ENCODE peak calls at places on chromosome 15, in nine cellular contexts. T is PC-9, Q is trophoblast cell, M is omental fat pad, X is GM12891, R is fibroblast of lung, Z is GM20000, F is ELR, W is right atrium auricular region. L is an unnamed sample.

GRCh38 chr15:100910119-100910518 is 9.0 kb upstream of the LRRK1 start:
- DNase-seq in T (no peak), Q (no peak), M (peak), X (no peak), R (no peak), Z (no peak), F (peak), W (no peak), L (no peak)

GRCh38 chr15:58546066-58546591 is 114.3 kb downstream of the LIPC start:
- DNase-seq in T (no peak), Q (no peak), M (no peak), X (no peak), R (peak), Z (no peak), F (no peak), W (peak), L (no peak)

GRCh38 chr15:98920091-98920880 is 87.3 kb downstream of the PGPEP1L start:
- DNase-seq in T (no peak), Q (no peak), M (no peak), X (no peak), R (no peak), Z (no peak), F (no peak), W (no peak), L (no peak)

GRCh38 chr15:64536244-64536836 is 76.0 kb downstream of the ZNF609 start:
- DNase-seq in T (peak), Q (peak), M (no peak), X (no peak), R (peak), Z (no peak), F (peak), W (no peak), L (no peak)

GRCh38 chr15:75650908-75651809 is 3.4 kb downstream of the SNX33 start:
- DNase-seq in T (peak), Q (no peak), M (no peak), X (no peak), R (peak), Z (no peak), F (peak), W (no peak), L (no peak)

GRCh38 chr15:92921215-92922131 is 21.3 kb downstream of the CHD2 start:
- DNase-seq in T (peak), Q (peak), M (no peak), X (no peak), R (peak), Z (no peak), F (peak), W (no peak), L (no peak)

GRCh38 chr15:51094606-51095569 is at the start of gene TNFAIP8L3:
- DNase-seq in T (peak), Q (peak), M (no peak), X (no peak), R (peak), Z (peak), F (peak), W (no peak), L (no peak)

GRCh38 chr15:81897011-81897677 is 148.7 kb downstream of the MEX3B start:
- DNase-seq in T (no peak), Q (no peak), M (no peak), X (no peak), R (peak), Z (no peak), F (peak), W (no peak), L (no peak)

GRCh38 chr15:66566963-66567531 is 1.2 kb upstream of the LCTL start:
- DNase-seq in T (peak), Q (peak), M (peak), X (peak), R (peak), Z (peak), F (peak), W (no peak), L (peak)

GRCh38 chr15:25859838-25860645 is 3.1 kb downstream of the ATP10A start:
- DNase-seq in T (no peak), Q (no peak), M (no peak), X (no peak), R (no peak), Z (no peak), F (no peak), W (no peak), L (no peak)

GRCh38 chr15:31035610-31036009 is 44.2 kb upstream of the MTMR10 start:
- DNase-seq in T (no peak), Q (peak), M (no peak), X (no peak), R (no peak), Z (no peak), F (no peak), W (no peak), L (no peak)

GRCh38 chr15:65828566-65828965 is 36.5 kb upstream of the DENND4A start:
- DNase-seq in T (no peak), Q (no peak), M (no peak), X (no peak), R (no peak), Z (no peak), F (no peak), W (no peak), L (no peak)

GRCh38 chr15:31397851-31398661 is 71.4 kb downstream of the KLF13 start:
- DNase-seq in T (no peak), Q (peak), M (no peak), X (no peak), R (no peak), Z (peak), F (no peak), W (no peak), L (peak)

L was measured in GM13976.